ENCODE peak calls at places on chromosomes 3 and 15, in seven cellular contexts. W, G, E, J, O, C and H are unnamed samples.

GRCh38 chr15:65344909-65345275 is 32.9 kb downstream of the IGDCC3 start:
- DNase-seq in C (no peak), O (no peak), W (no peak), E (no peak), G (no peak), J (no peak), H (no peak)

GRCh38 chr3:71128951-71129350 is 454.6 kb downstream of the FOXP1 start:
- DNase-seq in J (no peak), E (peak), C (no peak), W (no peak), O (no peak), G (no peak), H (no peak)

GRCh38 chr3:44952689-44953088 is 23.3 kb downstream of the ZDHHC3 start:
- DNase-seq in G (no peak), E (no peak), W (no peak), C (no peak), O (no peak), J (no peak), H (no peak)

GRCh38 chr3:72782521-72782920 is 65.7 kb downstream of the SHQ1 start:
- DNase-seq in G (no peak), C (no peak), J (no peak), E (no peak), O (no peak), W (no peak), H (no peak)

GRCh38 chr15:29998017-29998416 is 84.7 kb upstream of the GOLGA8J start:
- DNase-seq in J (no peak), E (no peak), O (no peak), G (no peak), W (no peak), C (no peak), H (no peak)

GRCh38 chr15:68518046-68518445 is 60.7 kb upstream of the CORO2B start:
- DNase-seq in G (no peak), E (no peak), C (no peak), O (no peak), W (no peak), J (no peak), H (no peak)

GRCh38 chr15:34610388-34610787 is 26.9 kb upstream of the GOLGA8B start:
- DNase-seq in W (peak), C (no peak), G (no peak), O (no peak), J (no peak), E (peak), H (no peak)

GRCh38 chr15:81050806-81051205 is 50.1 kb downstream of the TLNRD1 start:
- DNase-seq in J (no peak), O (no peak), W (no peak), C (no peak), G (no peak), E (no peak), H (no peak)

GRCh38 chr3:186096295-186096694 is 12.6 kb downstream of the ETV5 start:
- DNase-seq in W (no peak), E (peak), O (no peak), G (no peak), C (no peak), J (no peak), H (no peak)

GRCh38 chr3:70621451-70621850 is 309.0 kb upstream of the MDFIC2 start:
- DNase-seq in J (no peak), G (no peak), O (no peak), W (no peak), E (no peak), C (no peak), H (no peak)

GRCh38 chr15:79978694-79979519 is 7.9 kb upstream of the BCL2A1 start:
- DNase-seq in E (peak), G (no peak), W (peak), O (no peak), C (no peak), J (no peak), H (no peak)

GRCh38 chr3:60633644-60634043 is 617.6 kb downstream of the FHIT start:
- DNase-seq in G (no peak), J (no peak), W (no peak), E (no peak), C (no peak), O (no peak), H (no peak)

GRCh38 chr15:89912145-89912673 is 543 bp downstream of the ARPIN start:
- DNase-seq in G (peak), J (peak), E (no peak), O (no peak), C (no peak), W (no peak), H (no peak)

GRCh38 chr3:153404157-153404556 is 242.1 kb downstream of the RAP2B start:
- DNase-seq in E (no peak), G (no peak), C (no peak), W (no peak), J (no peak), O (no peak), H (no peak)

GRCh38 chr3:2793987-2794386 is 316.2 kb downstream of the IL5RA start:
- DNase-seq in W (no peak), C (no peak), O (no peak), J (no peak), G (no peak), E (no peak), H (no peak)

GRCh38 chr3:63900459-63900858 is 11.7 kb downstream of the SCAANT1 start:
- DNase-seq in C (no peak), E (peak), W (peak), O (no peak), G (no peak), J (no peak), H (no peak)

GRCh38 chr3:134378818-134379217 is 4.6 kb upstream of the AMOTL2 start:
- DNase-seq in O (peak), C (no peak), G (no peak), E (no peak), W (no peak), J (no peak), H (no peak)

GRCh38 chr15:77632760-77633133 is at the start of gene LINGO1:
- DNase-seq in C (no peak), W (peak), E (no peak), J (peak), G (no peak), O (no peak), H (no peak)

GRCh38 chr15:68229386-68230156 is at the start of gene CLN6:
- DNase-seq in O (peak), E (peak), W (peak), J (peak), G (peak), C (peak), H (no peak)

GRCh38 chr3:178709047-178709446 is 172.8 kb downstream of the KCNMB2 start:
- DNase-seq in G (no peak), J (no peak), O (no peak), E (no peak), C (no peak), W (no peak), H (no peak)